ENCODE peak calls at places on chromosomes 4 and X, in nine cellular contexts. C is stomach, H is A549, B is body of pancreas, R is suprapubic skin, G is tibial nerve, O is IMR-90, T is right lobe of liver, V is upper lobe of left lung. J is an unnamed sample.
A peak's percentile ranks its signal among the peaks of the same experiment; 100 is the strongest.

GRCh38 chrX:149453030-149453429 is 52.1 kb downstream of the IDS start:
- DNase-seq in C (no peak), H (peak; percentile 13), B (no peak), R (no peak), G (no peak), O (peak; percentile 17), T (no peak), V (no peak), J (no peak)

GRCh38 chr4:5638316-5638715 is 70.0 kb downstream of the EVC2 start:
- DNase-seq in C (no peak), H (peak; percentile 37), B (no peak), R (no peak), G (no peak), O (peak; percentile 85), T (no peak), V (no peak), J (no peak)

GRCh38 chr4:141807073-141807472 is 170.7 kb downstream of the IL15 start:
- DNase-seq in C (no peak), H (no peak), B (no peak), R (no peak), G (no peak), O (peak; percentile 68), T (no peak), V (no peak), J (no peak)

GRCh38 chr4:152352645-152353116 is 183.2 kb downstream of the FBXW7 start:
- DNase-seq in C (no peak), H (peak; percentile 84), B (peak; percentile 48), R (no peak), G (peak; percentile 68), O (peak; percentile 97), T (no peak), V (peak; percentile 30), J (peak; percentile 58)

GRCh38 chr4:124437853-124438495 is 274.6 kb downstream of the ANKRD50 start:
- DNase-seq in C (peak; percentile 28), H (no peak), B (no peak), R (no peak), G (no peak), O (no peak), T (no peak), V (no peak), J (no peak)

GRCh38 chr4:78749258-78749971 is 26.7 kb upstream of the BMP2K start:
- DNase-seq in C (no peak), H (no peak), B (no peak), R (no peak), G (no peak), O (no peak), T (no peak), V (no peak), J (no peak)

GRCh38 chrX:136488706-136489105 is 959 bp downstream of the BRS3 start:
- DNase-seq in C (no peak), H (no peak), B (no peak), R (no peak), G (no peak), O (no peak), T (no peak), V (no peak), J (no peak)

GRCh38 chr4:74230902-74231499 is 73.1 kb downstream of the MTHFD2L start:
- DNase-seq in C (peak; percentile 52), H (peak; percentile 74), B (peak; percentile 9), R (no peak), G (no peak), O (peak; percentile 56), T (no peak), V (peak; percentile 76), J (peak; percentile 34)

GRCh38 chrX:77962068-77962902 is 7.2 kb downstream of the PGAM4 start:
- DNase-seq in C (no peak), H (no peak), B (no peak), R (no peak), G (no peak), O (peak; percentile 4), T (no peak), V (no peak), J (no peak)

GRCh38 chrX:143988356-143988755 is 104.5 kb downstream of the UBE2NL start:
- DNase-seq in C (no peak), H (no peak), B (no peak), R (no peak), G (no peak), O (no peak), T (no peak), V (no peak), J (no peak)
- H3K9me3 ChIP-seq in C (no peaks in the 10 kb centered on the region), H (no peaks in the 10 kb centered on the region), B (no peaks in the 10 kb centered on the region), R (no peaks in the 10 kb centered on the region), G (no peaks in the 10 kb centered on the region), O (peaks cover 9% of the 10 kb centered on the region), T (no peaks in the 10 kb centered on the region), V (no peaks in the 10 kb centered on the region), J (no peaks in the 10 kb centered on the region)

GRCh38 chr4:1345905-1346780 is 865 bp upstream of the UVSSA start:
- DNase-seq in C (peak; percentile 42), H (peak; percentile 45), B (peak; percentile 47), R (no peak), G (peak; percentile 18), O (peak; percentile 16), T (peak; percentile 55), V (peak; percentile 44), J (peak; percentile 76)

GRCh38 chr4:1348014-1348513 is 1.1 kb downstream of the UVSSA start:
- DNase-seq in C (no peak), H (no peak), B (no peak), R (no peak), G (no peak), O (no peak), T (peak; percentile 26), V (no peak), J (no peak)

GRCh38 chr4:1348746-1349145 is 1.7 kb downstream of the UVSSA start:
- DNase-seq in C (no peak), H (no peak), B (no peak), R (no peak), G (no peak), O (no peak), T (no peak), V (no peak), J (no peak)

GRCh38 chr4:1346781-1347409 is at the start of gene UVSSA:
- DNase-seq in C (peak; percentile 100), H (peak; percentile 99), B (peak; percentile 100), R (peak; percentile 100), G (peak; percentile 99), O (peak; percentile 99), T (peak; percentile 100), V (peak; percentile 100), J (peak; percentile 100)

DNA sequence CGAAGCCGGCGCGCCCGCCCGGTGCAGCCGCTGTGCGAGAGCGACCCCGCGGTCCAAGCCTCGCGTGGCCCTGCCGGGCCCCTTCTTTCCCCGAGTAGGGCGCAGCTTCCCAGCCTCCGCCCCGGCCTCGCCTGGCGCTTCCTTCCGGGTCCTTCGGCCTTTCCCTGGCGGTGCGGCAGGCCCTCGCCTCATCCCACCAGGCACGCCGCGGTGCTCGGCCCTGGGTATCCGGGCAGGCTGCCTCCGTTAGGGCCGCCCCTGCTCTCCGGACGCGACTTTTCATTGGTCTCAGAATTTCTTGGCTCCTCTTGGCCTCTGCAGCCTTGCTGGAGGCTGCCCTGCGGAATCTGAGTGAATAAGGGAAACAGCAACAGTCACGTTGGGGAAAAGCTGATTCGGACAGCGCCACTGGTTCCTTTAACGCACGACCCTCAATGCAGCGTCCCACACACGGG is 429 bp downstream of the UVSSA start:
- DNase-seq in C (peak; percentile 72), H (peak; percentile 49), B (peak; percentile 87), R (peak; percentile 88), G (peak; percentile 57), O (peak; percentile 82), T (peak; percentile 72), V (peak; percentile 76), J (peak; percentile 85)
- TF ChIP-seq POLR2A in C (no peak), H (peak; percentile 1), B (peak; percentile 72), R (no peak), G (peak; percentile 18), O (peak; percentile 90), T (peak; percentile 72), V (peak; percentile 62), J (no peak)

GRCh38 chr4:8370106-8370787 is 70.3 kb downstream of the ACOX3 start:
- DNase-seq in C (no peak), H (no peak), B (no peak), R (no peak), G (no peak), O (no peak), T (no peak), V (no peak), J (no peak)
- H3K4me1 ChIP-seq in C (no peaks in the 10 kb centered on the region), H (no peaks in the 10 kb centered on the region), B (no peaks in the 10 kb centered on the region), R (no peaks in the 10 kb centered on the region), G (no peaks in the 10 kb centered on the region), O (no peaks in the 10 kb centered on the region), T (no peaks in the 10 kb centered on the region), V (no peaks in the 10 kb centered on the region), J (no peaks in the 10 kb centered on the region)

GRCh38 chrX:68755726-68756125 is 73.1 kb upstream of the EFNB1 start:
- DNase-seq in C (no peak), H (no peak), B (no peak), R (no peak), G (no peak), O (no peak), T (no peak), V (no peak), J (no peak)
- H3K9me3 ChIP-seq in C (no peaks in the 10 kb centered on the region), H (no peaks in the 10 kb centered on the region), B (no peaks in the 10 kb centered on the region), R (no peaks in the 10 kb centered on the region), G (no peaks in the 10 kb centered on the region), O (peaks cover 4% of the 10 kb centered on the region), T (no peaks in the 10 kb centered on the region), V (no peaks in the 10 kb centered on the region), J (no peaks in the 10 kb centered on the region)

GRCh38 chr4:8205241-8205707 is 6.2 kb downstream of the SH3TC1 start:
- DNase-seq in C (no peak), H (no peak), B (no peak), R (no peak), G (no peak), O (peak; percentile 38), T (peak; percentile 33), V (no peak), J (no peak)
- TF ChIP-seq POLR2A in C (no peak), H (no peak), B (no peak), R (no peak), G (no peak), O (no peak), T (no peak), V (no peak), J (no peak)

DNA sequence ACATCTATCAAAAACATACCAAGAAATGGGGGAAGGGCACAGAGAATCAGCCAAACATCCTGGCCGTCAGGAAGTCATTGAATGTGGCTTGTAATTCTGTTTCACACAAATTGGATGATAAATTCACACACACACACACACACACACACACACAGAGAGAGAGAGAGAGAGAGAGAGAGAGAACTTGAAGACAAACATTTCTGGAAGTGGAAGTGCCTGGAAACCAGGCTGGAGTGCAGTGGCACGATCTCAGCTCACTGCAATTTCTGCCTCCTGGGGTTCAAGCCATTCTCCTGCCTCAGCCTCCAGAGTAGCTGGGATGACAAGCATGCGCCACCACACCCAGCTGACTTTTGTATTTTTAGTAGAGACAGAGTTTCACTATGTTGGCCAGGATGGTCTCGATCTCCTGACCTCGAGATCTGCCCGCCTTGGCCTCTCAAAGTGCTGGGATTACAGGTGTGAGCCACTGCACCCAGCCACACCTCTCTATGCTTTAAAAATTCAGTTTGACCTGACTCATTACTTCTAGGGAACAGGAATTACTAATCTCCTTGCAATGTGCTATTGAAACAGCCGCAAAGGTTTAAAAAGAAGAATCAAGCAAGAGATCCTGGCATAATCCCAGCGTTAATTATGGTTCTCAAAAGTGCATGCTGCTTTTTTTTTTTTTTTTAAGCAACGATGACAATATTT is 112.2 kb upstream of the PPARGC1A start:
- DNase-seq in C (no peak), H (no peak), B (no peak), R (no peak), G (no peak), O (no peak), T (no peak), V (no peak), J (no peak)
- H3K4me1 ChIP-seq in C (no peaks in the 10 kb centered on the region), H (no peaks in the 10 kb centered on the region), B (no peaks in the 10 kb centered on the region), R (peaks cover 10% of the 10 kb centered on the region), G (no peaks in the 10 kb centered on the region), O (peaks cover 1% of the 10 kb centered on the region), T (no peaks in the 10 kb centered on the region), V (no peaks in the 10 kb centered on the region), J (no peaks in the 10 kb centered on the region)

GRCh38 chrX:153733651-153734240 is 9.1 kb downstream of the ABCD1 start:
- DNase-seq in C (no peak), H (no peak), B (no peak), R (no peak), G (no peak), O (no peak), T (no peak), V (no peak), J (no peak)
- H3K9me3 ChIP-seq in C (no peaks in the 10 kb centered on the region), H (no peaks in the 10 kb centered on the region), B (no peaks in the 10 kb centered on the region), R (no peaks in the 10 kb centered on the region), G (no peaks in the 10 kb centered on the region), O (no peaks in the 10 kb centered on the region), T (no peaks in the 10 kb centered on the region), V (no peaks in the 10 kb centered on the region), J (no peaks in the 10 kb centered on the region)

J was measured in heart left ventricle.